ENCODE peak calls at places on chromosome 12, in seven cellular contexts. A is mammary epithelial cell, O is mesendoderm, S is HCT116, J is IMR-90, N is endodermal cell, X is colonic mucosa. K is an unnamed sample.

GRCh38 chr12:124509676-124510300 is 57.6 kb downstream of the NCOR2 start:
- DNase-seq in A (peak), O (peak), S (no peak), J (peak), N (no peak), X (peak), K (peak)

GRCh38 chr12:47156167-47156736 is 76.5 kb upstream of the AMIGO2 start:
- DNase-seq in A (peak), O (peak), S (no peak), J (peak), N (no peak), X (no peak), K (no peak)

GRCh38 chr12:32240210-32240609 is 133.6 kb downstream of the BICD1 start:
- DNase-seq in A (no peak), O (no peak), S (no peak), J (no peak), N (no peak), X (no peak), K (no peak)

GRCh38 chr12:57614178-57614947 is 3.1 kb downstream of the ARHGEF25 start:
- DNase-seq in A (no peak), O (peak), S (peak), J (peak), N (peak), X (no peak), K (peak)

GRCh38 chr12:104163631-104164030 is 25.6 kb upstream of the NFYB start:
- DNase-seq in A (no peak), O (no peak), S (no peak), J (no peak), N (no peak), X (no peak), K (no peak)

GRCh38 chr12:6047249-6048227 is 76.9 kb downstream of the VWF start:
- DNase-seq in A (peak), O (no peak), S (no peak), J (peak), N (no peak), X (no peak), K (no peak)

GRCh38 chr12:3453947-3454675 is 36.9 kb upstream of the PRMT8 start:
- DNase-seq in A (peak), O (no peak), S (peak), J (peak), N (peak), X (no peak), K (peak)

GRCh38 chr12:1171657-1172056 is 180.6 kb downstream of the ERC1 start:
- DNase-seq in A (no peak), O (peak), S (no peak), J (no peak), N (no peak), X (no peak), K (no peak)

GRCh38 chr12:122974274-122974891 is 661 bp upstream of the OGFOD2 start:
- DNase-seq in A (peak), O (peak), S (peak), J (peak), N (peak), X (peak), K (peak)
- H3K9ac ChIP-seq in A (peak), O (peak), S (peak), J (peak), N (peak), X (peak), K (peak)

GRCh38 chr12:49130151-49131050 is 794 bp downstream of the TUBA1B start:
- DNase-seq in A (peak), O (peak), S (peak), J (peak), N (peak), X (peak), K (peak)

GRCh38 chr12:49131051-49131972 is at the start of gene TUBA1B:
- DNase-seq in A (peak), O (peak), S (peak), J (peak), N (peak), X (peak), K (peak)

GRCh38 chr12:49131973-49132461 is 822 bp upstream of the TUBA1B start:
- DNase-seq in A (peak), O (peak), S (no peak), J (peak), N (no peak), X (peak), K (no peak)

GRCh38 chr12:49133590-49133989 is 2.4 kb upstream of the TUBA1B start:
- DNase-seq in A (no peak), O (no peak), S (no peak), J (no peak), N (no peak), X (no peak), K (no peak)

DNA sequence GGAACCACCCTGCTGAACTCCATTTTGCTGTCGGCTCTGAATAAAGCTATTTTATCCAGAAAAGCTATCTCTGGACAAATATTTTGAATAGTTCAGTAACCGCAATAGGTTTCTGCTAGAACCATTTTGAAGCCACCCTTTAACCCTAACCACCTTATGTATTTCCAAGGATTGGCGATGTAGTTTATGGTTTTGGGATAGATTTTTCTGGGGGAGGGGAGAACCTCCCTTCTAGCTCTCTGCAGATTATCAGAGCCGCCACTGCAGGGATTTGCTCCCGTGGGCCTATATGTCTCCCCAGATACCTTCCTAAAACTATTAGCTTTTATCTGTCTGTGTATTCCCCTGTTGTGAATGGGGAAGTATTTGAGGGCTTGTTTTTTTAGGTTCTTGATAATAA is 1.8 kb upstream of the TUBA1B start:
- DNase-seq in A (no peak), O (peak), S (no peak), J (no peak), N (no peak), X (no peak), K (no peak)
- H3K9ac ChIP-seq in A (peak), O (no peak), S (peak), J (peak), N (no peak), X (peak), K (no peak)

DNA sequence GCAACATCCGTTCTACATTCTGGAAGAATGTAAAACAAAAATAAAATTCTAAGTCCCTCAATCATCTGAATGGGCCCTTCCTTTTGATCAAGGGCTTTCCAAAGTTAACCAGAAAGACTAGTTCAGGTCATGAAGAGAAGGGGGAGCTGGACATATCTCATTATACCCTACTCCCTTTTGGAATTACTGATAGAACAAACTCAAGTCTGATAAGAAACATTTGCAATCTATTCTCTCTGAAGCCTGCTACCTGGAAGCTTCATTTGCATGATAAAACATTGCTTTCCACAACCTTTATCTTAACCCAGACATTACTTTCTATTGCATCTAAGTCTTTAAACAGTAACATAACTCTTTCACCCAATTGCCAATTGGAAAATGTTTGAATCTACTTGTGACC is 8.3 kb upstream of the ACSM4 start:
- DNase-seq in A (no peak), O (no peak), S (no peak), J (no peak), N (no peak), X (no peak), K (no peak)
- H3K9ac ChIP-seq in A (no peak), O (no peak), S (no peak), J (no peak), N (peak), X (no peak), K (no peak)

DNA sequence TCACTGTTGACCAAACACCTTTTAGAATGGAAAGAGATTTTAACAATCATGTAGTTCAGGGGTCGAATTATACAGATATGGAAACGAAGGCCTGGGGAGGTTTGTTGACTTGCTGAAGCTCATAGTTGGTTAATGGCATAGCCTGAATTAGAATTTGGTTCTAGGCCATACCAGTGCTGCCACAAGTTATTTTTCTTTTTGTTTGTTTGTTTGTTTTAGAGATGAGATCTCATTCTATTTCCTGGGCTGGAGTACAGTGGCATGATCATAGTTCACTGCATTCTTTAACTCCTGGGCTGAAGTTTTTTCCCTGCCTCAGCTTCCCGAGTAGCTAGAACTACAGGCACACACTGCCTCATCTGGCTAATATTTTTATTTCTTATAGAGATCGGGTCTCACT is 25.4 kb upstream of the ALG10B start:
- DNase-seq in A (no peak), O (no peak), S (no peak), J (no peak), N (no peak), X (no peak), K (no peak)
- H3K9ac ChIP-seq in A (no peak), O (no peak), S (no peak), J (no peak), N (no peak), X (no peak), K (no peak)

GRCh38 chr12:49865782-49866135 is 22.9 kb upstream of the BCDIN3D start:
- DNase-seq in A (no peak), O (no peak), S (no peak), J (no peak), N (peak), X (no peak), K (peak)

GRCh38 chr12:49866859-49867579 is 24.1 kb upstream of the BCDIN3D start:
- DNase-seq in A (peak), O (peak), S (peak), J (peak), N (peak), X (peak), K (peak)

GRCh38 chr12:49868449-49868848 is 25.5 kb upstream of the BCDIN3D start:
- DNase-seq in A (no peak), O (no peak), S (no peak), J (no peak), N (peak), X (no peak), K (peak)

GRCh38 chr12:49868952-49869815 is 26.3 kb upstream of the BCDIN3D start:
- DNase-seq in A (no peak), O (peak), S (no peak), J (peak), N (peak), X (peak), K (peak)

GRCh38 chr12:49867580-49868341 is 24.9 kb upstream of the BCDIN3D start:
- DNase-seq in A (no peak), O (peak), S (no peak), J (no peak), N (no peak), X (no peak), K (peak)
- H3K9ac ChIP-seq in A (no peak), O (no peak), S (no peak), J (no peak), N (no peak), X (no peak), K (no peak)

GRCh38 chr12:111404362-111405148 is 1.2 kb upstream of the SH2B3 start:
- DNase-seq in A (no peak), O (peak), S (no peak), J (no peak), N (peak), X (peak), K (peak)
- H3K9ac ChIP-seq in A (no peak), O (peak), S (peak), J (peak), N (peak), X (no peak), K (peak)

GRCh38 chr12:50110127-50110761 is 1.8 kb upstream of the COX14 start:
- DNase-seq in A (no peak), O (peak), S (no peak), J (no peak), N (no peak), X (peak), K (no peak)
- H3K9ac ChIP-seq in A (no peak), O (no peak), S (peak), J (peak), N (no peak), X (peak), K (no peak)

DNA sequence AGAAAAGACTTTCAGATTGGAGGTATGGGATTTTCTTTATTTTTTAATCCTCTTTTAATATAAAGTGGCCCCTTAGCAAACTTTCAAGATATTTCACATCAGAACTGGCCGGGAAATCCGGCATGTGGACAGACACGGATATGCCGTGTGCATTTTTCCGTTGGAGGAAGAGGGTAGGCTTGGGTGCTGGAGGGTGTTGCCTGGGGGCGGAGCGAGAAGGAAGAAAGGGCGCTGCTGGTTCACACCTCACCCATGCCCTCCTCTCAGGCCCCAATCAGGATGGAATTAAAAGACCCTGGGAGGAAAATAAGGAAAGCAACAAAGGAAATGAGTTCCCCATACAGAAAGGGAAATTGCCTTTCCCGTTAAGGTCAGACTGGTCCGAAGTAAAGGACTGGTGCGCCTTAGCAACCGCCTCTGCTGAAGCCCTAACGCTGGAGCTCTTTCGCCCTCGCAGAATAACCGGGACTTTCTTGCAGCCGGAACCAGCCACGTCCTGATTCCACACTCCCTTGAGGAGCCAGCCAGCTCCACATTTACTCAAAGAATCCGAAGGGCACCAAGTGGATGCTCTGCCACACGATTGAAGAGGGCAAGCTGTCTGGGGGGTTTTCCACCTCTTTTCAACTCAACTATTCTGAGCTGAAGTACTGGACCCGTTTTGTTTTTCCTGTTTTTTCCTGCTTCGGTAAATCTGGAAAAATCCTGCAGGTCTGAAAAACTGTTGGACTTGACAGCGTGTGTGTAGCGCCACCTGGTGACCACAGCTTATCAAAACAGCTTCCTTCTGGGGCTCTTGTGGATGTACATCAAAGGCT is 37.8 kb upstream of the BCL2L14 start:
- DNase-seq in A (peak), O (peak), S (peak), J (peak), N (peak), X (peak), K (peak)
- H3K9ac ChIP-seq in A (no peak), O (peak), S (no peak), J (peak), N (no peak), X (peak), K (peak)

K was measured in H9.